ENCODE peak calls at places on chromosomes 3 and 15, in ten cellular contexts. E is spleen, N is progenitor cell of endocrine pancreas, B is PC-3, J is HCT116, Q is GM23338, R is endothelial cell, D is AG09309, A is pancreas, I is brain microvascular endothelial cell. L is an unnamed sample.

GRCh38 chr15:94387854-94388441 is 156.6 kb downstream of the MCTP2 start:
- DNase-seq in E (peak; percentile 72), N (no peak), B (no peak), J (no peak), Q (no peak), R (no peak), D (no peak), A (no peak), I (no peak), L (peak; percentile 19)

GRCh38 chr15:61641645-61642044 is 412.5 kb upstream of the RORA start:
- DNase-seq in E (no peak), N (no peak), B (no peak), J (no peak), Q (no peak), R (no peak), D (no peak), A (no peak), I (no peak), L (no peak)

GRCh38 chr3:161423911-161424522 is 52.7 kb upstream of the SPTSSB start:
- DNase-seq in E (no peak), N (no peak), B (peak; percentile 86), J (peak; percentile 34), Q (peak; percentile 65), R (no peak), D (no peak), A (no peak), I (no peak), L (no peak)

GRCh38 chr3:131421957-131422498 is 40.5 kb downstream of the NUDT16 start:
- DNase-seq in E (no peak), N (no peak), B (no peak), J (no peak), Q (no peak), R (no peak), D (no peak), A (no peak), I (no peak), L (no peak)

GRCh38 chr15:101258238-101259144 is 6.6 kb upstream of the CHSY1 start:
- DNase-seq in E (peak; percentile 75), N (no peak), B (peak; percentile 80), J (peak; percentile 51), Q (peak; percentile 88), R (peak; percentile 42), D (no peak), A (no peak), I (peak; percentile 66), L (no peak)

GRCh38 chr15:51866751-51867150 is 37.3 kb downstream of the TMOD3 start:
- DNase-seq in E (no peak), N (no peak), B (no peak), J (no peak), Q (no peak), R (no peak), D (no peak), A (no peak), I (no peak), L (no peak)

GRCh38 chr3:193190387-193190786 is 50.6 kb upstream of the PLAAT1 start:
- DNase-seq in E (no peak), N (no peak), B (peak; percentile 44), J (peak; percentile 19), Q (peak; percentile 94), R (peak; percentile 51), D (no peak), A (no peak), I (no peak), L (no peak)

GRCh38 chr3:171459130-171459941 is 869 bp downstream of the TNIK start:
- DNase-seq in E (peak; percentile 81), N (peak; percentile 13), B (peak; percentile 48), J (no peak), Q (peak; percentile 64), R (peak; percentile 48), D (no peak), A (peak; percentile 34), I (peak; percentile 32), L (peak; percentile 24)

GRCh38 chr15:23095796-23096195 is 40.8 kb downstream of the GOLGA6L1 start:
- DNase-seq in E (no peak), N (no peak), B (no peak), J (no peak), Q (no peak), R (no peak), D (no peak), A (no peak), I (no peak), L (no peak)

GRCh38 chr3:69770976-69771634 is 31.8 kb downstream of the MITF start:
- DNase-seq in E (no peak), N (no peak), B (peak; percentile 79), J (no peak), Q (no peak), R (no peak), D (no peak), A (no peak), I (no peak), L (no peak)

DNA sequence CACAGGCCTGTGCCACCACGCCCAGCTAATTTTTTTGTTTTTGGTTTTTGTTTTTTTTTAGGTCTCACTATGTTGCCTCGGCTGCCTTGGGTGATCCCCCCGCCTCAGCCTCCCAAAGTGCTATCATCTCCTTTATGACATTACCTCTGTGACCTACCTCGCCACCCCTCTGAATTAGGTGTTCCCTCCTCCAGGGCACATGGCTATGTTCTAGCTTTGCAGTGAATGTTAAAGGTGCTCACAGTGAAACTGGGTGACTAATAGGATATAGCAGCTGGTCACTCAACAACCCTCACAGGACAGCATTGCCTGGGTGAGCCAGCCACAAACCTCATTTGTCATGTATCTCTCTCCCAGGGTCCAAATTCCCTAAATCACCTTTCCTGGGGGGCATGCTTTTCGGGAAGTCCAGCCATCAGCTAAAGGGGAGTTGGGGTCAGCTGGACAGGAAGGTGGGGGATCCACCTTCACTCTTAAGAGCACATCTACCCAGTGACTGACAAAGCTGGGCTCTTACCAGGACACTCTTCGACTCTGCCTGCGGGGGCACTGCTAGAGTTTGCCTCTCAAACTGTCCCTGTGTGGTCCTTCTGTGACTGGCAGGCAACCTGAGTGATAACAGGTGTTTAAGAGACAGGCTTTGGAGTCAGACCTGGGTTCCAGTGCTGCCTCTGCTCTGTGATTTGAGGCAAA is 1.6 kb upstream of the TTLL3 start:
- DNase-seq in E (peak; percentile 24), N (no peak), B (peak; percentile 63), J (peak; percentile 45), Q (peak; percentile 86), R (peak; percentile 27), D (no peak), A (no peak), I (peak; percentile 28), L (no peak)
- TF ChIP-seq CTCF in E (peak; percentile 27), N (peak; percentile 32), B (peak; percentile 62), J (peak; percentile 65), Q (peak; percentile 46), R (no peak), D (peak; percentile 31), A (no peak), I (peak; percentile 59), L (no peak)

DNA sequence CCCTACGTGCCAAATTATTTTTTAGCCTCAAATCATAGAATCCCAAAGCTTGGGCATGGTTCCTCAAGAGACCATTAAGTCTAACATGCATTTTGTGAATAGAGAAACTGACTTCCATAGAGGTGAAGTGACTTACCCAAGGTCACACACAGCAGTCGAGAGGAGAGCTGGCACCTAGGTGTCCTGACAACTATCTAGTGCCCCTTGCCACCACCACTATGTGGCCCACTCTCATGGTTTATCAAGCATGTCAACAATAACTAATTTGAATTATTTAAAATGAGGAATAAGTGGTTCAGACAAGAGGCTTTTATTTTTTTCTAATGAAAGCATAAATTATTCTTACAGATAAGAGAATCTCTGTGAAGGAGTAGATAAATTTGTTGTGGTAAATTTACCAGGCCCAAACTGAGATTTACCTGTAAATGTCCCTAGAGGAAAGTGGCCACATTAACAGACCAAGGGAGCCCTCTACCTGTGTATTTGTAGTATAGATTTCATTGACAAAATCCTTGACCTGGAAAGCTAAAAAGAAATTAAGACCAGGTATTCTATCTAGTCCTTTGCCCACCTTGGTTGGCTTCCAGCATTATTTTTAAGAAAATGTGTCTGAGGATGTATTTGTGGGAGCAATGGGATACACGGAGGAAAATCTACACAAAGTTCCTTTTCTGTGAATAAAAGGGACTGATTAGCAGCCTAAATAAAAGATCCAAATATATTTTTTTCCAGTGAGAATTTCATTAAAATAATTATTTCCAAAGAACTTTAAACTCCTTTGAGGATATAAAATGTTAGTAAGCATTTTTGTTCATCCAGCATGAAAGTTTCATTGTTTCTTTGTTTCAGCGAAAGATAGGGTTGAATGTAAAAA is 49.1 kb downstream of the IQCH start:
- DNase-seq in E (no peak), N (no peak), B (peak; percentile 58), J (peak; percentile 42), Q (peak; percentile 86), R (no peak), D (no peak), A (no peak), I (peak; percentile 18), L (no peak)
- TF ChIP-seq CTCF in E (peak; percentile 58), N (peak; percentile 67), B (peak; percentile 75), J (peak; percentile 65), Q (peak; percentile 71), R (no peak), D (peak; percentile 45), A (peak; percentile 10), I (peak; percentile 52), L (no peak)

GRCh38 chr3:189457201-189457607 is 174.0 kb upstream of the TP63 start:
- DNase-seq in E (no peak), N (no peak), B (peak; percentile 50), J (no peak), Q (no peak), R (no peak), D (peak; percentile 74), A (no peak), I (peak; percentile 3), L (no peak)
- TF ChIP-seq CTCF in E (no peak), N (no peak), B (no peak), J (no peak), Q (no peak), R (no peak), D (no peak), A (no peak), I (no peak), L (no peak)

GRCh38 chr15:27019687-27020086 is 48.7 kb downstream of the GABRG3 start:
- DNase-seq in E (no peak), N (no peak), B (no peak), J (no peak), Q (no peak), R (no peak), D (no peak), A (no peak), I (no peak), L (no peak)

DNA sequence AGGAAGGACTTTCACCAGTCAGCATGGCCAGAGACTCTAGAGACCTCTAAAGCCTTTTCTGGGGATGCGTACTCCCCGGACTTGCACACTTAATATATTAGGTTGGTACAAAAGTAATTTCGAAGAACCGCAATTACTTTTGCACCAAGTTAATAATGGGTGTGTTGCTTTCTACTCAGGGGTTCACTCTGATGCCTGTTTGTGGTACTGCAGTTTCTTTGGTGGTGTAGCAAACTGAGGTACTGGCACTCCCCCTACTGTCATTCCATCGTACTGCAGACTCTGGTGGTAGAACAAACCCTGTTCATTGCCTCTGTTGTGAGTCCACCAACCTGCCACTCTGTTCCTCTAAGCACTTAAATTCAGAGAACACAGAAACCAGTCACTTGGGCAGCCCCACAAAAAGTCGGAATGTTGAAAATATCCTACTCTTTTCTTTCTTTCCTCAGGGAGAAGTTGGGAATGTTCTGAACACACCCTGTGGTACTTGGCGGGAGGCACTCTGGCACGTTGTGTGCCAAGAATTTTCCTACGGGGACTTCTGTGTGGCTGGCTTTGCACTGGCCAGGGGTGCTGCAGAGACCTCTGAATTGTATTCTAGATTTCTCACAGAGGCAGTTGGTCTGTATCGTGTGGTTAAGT is 46.3 kb downstream of the GABRG3 start:
- DNase-seq in E (no peak), N (peak; percentile 64), B (peak; percentile 70), J (no peak), Q (peak; percentile 93), R (peak; percentile 85), D (peak; percentile 11), A (no peak), I (peak; percentile 16), L (no peak)
- TF ChIP-seq CTCF in E (peak; percentile 87), N (peak; percentile 95), B (peak; percentile 80), J (peak; percentile 63), Q (peak; percentile 99), R (peak; percentile 94), D (peak; percentile 63), A (peak; percentile 21), I (peak; percentile 89), L (no peak)